ENCODE peak calls at places on chromosome 10, in eight cellular contexts. U is IMR-90; C is WERI-Rb-1; V is suprapubic skin; J is MCF 10A; T is NCI-H82; I is effector CD8-positive, alpha-beta T cell; O is psoas muscle. S is an unnamed sample.

GRCh38 chr10:21092683-21093524 is 195.8 kb upstream of the NEBL start:
- DNase-seq in U (no peak), C (no peak), V (no peak), J (peak), T (no peak), I (no peak), O (no peak), S (peak)

GRCh38 chr10:84391326-84391725 is 62.9 kb downstream of the CCSER2 start:
- DNase-seq in U (peak), C (no peak), V (no peak), J (no peak), T (no peak), I (no peak), O (no peak), S (no peak)

GRCh38 chr10:27192284-27192683 is 37.1 kb downstream of the MASTL start:
- DNase-seq in U (peak), C (no peak), V (no peak), J (peak), T (no peak), I (no peak), O (no peak), S (peak)

GRCh38 chr10:127148066-127148932 is 48.1 kb downstream of the INSYN2A start:
- DNase-seq in U (peak), C (no peak), V (no peak), J (peak), T (no peak), I (no peak), O (no peak), S (peak)

GRCh38 chr10:13470270-13470669 is 58.5 kb downstream of the BEND7 start:
- DNase-seq in U (no peak), C (no peak), V (no peak), J (no peak), T (no peak), I (no peak), O (no peak), S (no peak)

GRCh38 chr10:60916025-60916424 is 28.0 kb downstream of the RHOBTB1 start:
- DNase-seq in U (no peak), C (no peak), V (no peak), J (peak), T (peak), I (no peak), O (no peak), S (no peak)

GRCh38 chr10:76550806-76551205 is 1086.8 kb downstream of the KCNMA1 start:
- DNase-seq in U (peak), C (peak), V (no peak), J (no peak), T (peak), I (no peak), O (no peak), S (no peak)

GRCh38 chr10:101446071-101446470 is 92.1 kb downstream of the BTRC start:
- DNase-seq in U (no peak), C (no peak), V (no peak), J (no peak), T (no peak), I (no peak), O (no peak), S (no peak)

GRCh38 chr10:48213047-48213446 is 61.4 kb downstream of the FRMPD2 start:
- DNase-seq in U (no peak), C (no peak), V (no peak), J (no peak), T (no peak), I (no peak), O (no peak), S (no peak)

GRCh38 chr10:13483073-13483472 is 45.7 kb downstream of the BEND7 start:
- DNase-seq in U (no peak), C (no peak), V (no peak), J (no peak), T (no peak), I (no peak), O (no peak), S (no peak)

GRCh38 chr10:103759100-103759781 is 96.1 kb downstream of the SH3PXD2A start:
- DNase-seq in U (peak), C (peak), V (no peak), J (peak), T (peak), I (no peak), O (peak), S (peak)

GRCh38 chr10:12432402-12433189 is 83.2 kb downstream of the CAMK1D start:
- DNase-seq in U (no peak), C (peak), V (no peak), J (no peak), T (peak), I (no peak), O (no peak), S (no peak)

GRCh38 chr10:90418869-90419652 is 438.8 kb downstream of the HTR7 start:
- DNase-seq in U (peak), C (no peak), V (no peak), J (peak), T (no peak), I (no peak), O (no peak), S (peak)

GRCh38 chr10:102752934-102753664 is 9.4 kb downstream of the WBP1L start:
- DNase-seq in U (peak), C (peak), V (no peak), J (peak), T (peak), I (no peak), O (no peak), S (peak)

GRCh38 chr10:72335394-72336258 is 19.1 kb downstream of the DNAJB12 start:
- DNase-seq in U (no peak), C (no peak), V (no peak), J (peak), T (no peak), I (no peak), O (peak), S (peak)